ENCODE peak calls at places on chromosomes 12 and 14, in six cellular contexts. W is tibial nerve, X is upper lobe of right lung, I is fibroblast of lung, N is IMR-90, Q is ascending aorta. C is an unnamed sample.

GRCh38 chr12:124636138-124636968 is 68.9 kb upstream of the NCOR2 start:
- DNase-seq in X (no peak), W (no peak), I (peak), N (peak), Q (no peak), C (no peak)

GRCh38 chr12:94604299-94604698 is 46.1 kb downstream of the TMCC3 start:
- DNase-seq in N (no peak), X (no peak), W (no peak), Q (no peak), I (no peak), C (no peak)

GRCh38 chr14:104293851-104294627 is 155.7 kb downstream of the KIF26A start:
- DNase-seq in N (no peak), I (no peak), Q (no peak), X (peak), W (no peak), C (no peak)

GRCh38 chr14:51566831-51567582 is 84.7 kb upstream of the FRMD6 start:
- DNase-seq in Q (no peak), X (no peak), I (no peak), W (no peak), N (no peak), C (no peak)

GRCh38 chr12:130463259-130463658 is 125.6 kb downstream of the PIWIL1 start:
- DNase-seq in W (no peak), I (no peak), X (no peak), Q (no peak), N (no peak), C (no peak)

GRCh38 chr12:69284131-69284530 is 44.8 kb downstream of the CPSF6 start:
- DNase-seq in I (peak), Q (peak), W (peak), N (peak), X (peak), C (peak)

GRCh38 chr12:120181991-120182631 is 12.4 kb downstream of the GCN1 start:
- DNase-seq in N (peak), X (no peak), Q (no peak), W (no peak), I (peak), C (no peak)

GRCh38 chr12:43912851-43913250 is 77.0 kb downstream of the TMEM117 start:
- DNase-seq in X (no peak), W (no peak), Q (no peak), N (no peak), I (no peak), C (no peak)

GRCh38 chr14:103391048-103391447 is 5.8 kb downstream of the MARK3 start:
- DNase-seq in W (peak), Q (no peak), X (no peak), N (peak), I (peak), C (no peak)

GRCh38 chr12:13602217-13602616 is 379.2 kb downstream of the GRIN2B start:
- DNase-seq in I (no peak), N (no peak), Q (no peak), W (no peak), X (no peak), C (no peak)

GRCh38 chr14:80608563-80608962 is 333.0 kb downstream of the CEP128 start:
- DNase-seq in Q (no peak), N (no peak), W (no peak), I (no peak), X (no peak), C (no peak)

GRCh38 chr12:19575307-19576243 is 136.3 kb downstream of the AEBP2 start:
- DNase-seq in Q (no peak), X (no peak), W (peak), I (peak), N (peak), C (no peak)

GRCh38 chr14:47276931-47277330 is 398.5 kb downstream of the MDGA2 start:
- DNase-seq in I (no peak), Q (no peak), W (no peak), N (no peak), X (no peak), C (no peak)

GRCh38 chr14:64938972-64939816 is 3.4 kb downstream of the GPX2 start:
- DNase-seq in N (no peak), X (no peak), W (no peak), Q (no peak), I (no peak), C (no peak)

GRCh38 chr14:86646688-86647687 is 1117.0 kb downstream of the FLRT2 start:
- DNase-seq in I (peak), W (no peak), X (no peak), Q (no peak), N (peak), C (no peak)

GRCh38 chr12:105267711-105268110 is 31.7 kb upstream of the APPL2 start:
- DNase-seq in N (peak), Q (no peak), I (no peak), X (no peak), W (no peak), C (no peak)

GRCh38 chr12:27142102-27142721 is 59.8 kb upstream of the C12orf71 start:
- DNase-seq in Q (peak), N (peak), W (peak), X (no peak), I (peak), C (peak)

GRCh38 chr12:58915634-58916033 is 4.7 kb downstream of the LRIG3 start:
- DNase-seq in Q (no peak), N (peak), W (no peak), I (peak), X (no peak), C (no peak)

GRCh38 chr14:99260116-99260515 is 11.9 kb downstream of the BCL11B start:
- DNase-seq in W (no peak), Q (no peak), N (no peak), I (no peak), X (no peak), C (no peak)

GRCh38 chr12:52181757-52182156 is 10.1 kb downstream of the KRT80 start:
- DNase-seq in Q (no peak), W (no peak), X (no peak), I (peak), N (peak), C (no peak)

GRCh38 chr14:34235635-34236300 is 226.3 kb downstream of the SPTSSA start:
- DNase-seq in W (no peak), I (no peak), N (peak), Q (no peak), X (no peak), C (no peak)

GRCh38 chr14:75069811-75070145 is 337 bp downstream of the ZC2HC1C start:
- DNase-seq in Q (no peak), I (no peak), W (peak), X (no peak), N (no peak), C (no peak)
- H3K4me3 ChIP-seq in Q (peak), I (peak), W (peak), X (peak), N (peak), C (peak)

DNA sequence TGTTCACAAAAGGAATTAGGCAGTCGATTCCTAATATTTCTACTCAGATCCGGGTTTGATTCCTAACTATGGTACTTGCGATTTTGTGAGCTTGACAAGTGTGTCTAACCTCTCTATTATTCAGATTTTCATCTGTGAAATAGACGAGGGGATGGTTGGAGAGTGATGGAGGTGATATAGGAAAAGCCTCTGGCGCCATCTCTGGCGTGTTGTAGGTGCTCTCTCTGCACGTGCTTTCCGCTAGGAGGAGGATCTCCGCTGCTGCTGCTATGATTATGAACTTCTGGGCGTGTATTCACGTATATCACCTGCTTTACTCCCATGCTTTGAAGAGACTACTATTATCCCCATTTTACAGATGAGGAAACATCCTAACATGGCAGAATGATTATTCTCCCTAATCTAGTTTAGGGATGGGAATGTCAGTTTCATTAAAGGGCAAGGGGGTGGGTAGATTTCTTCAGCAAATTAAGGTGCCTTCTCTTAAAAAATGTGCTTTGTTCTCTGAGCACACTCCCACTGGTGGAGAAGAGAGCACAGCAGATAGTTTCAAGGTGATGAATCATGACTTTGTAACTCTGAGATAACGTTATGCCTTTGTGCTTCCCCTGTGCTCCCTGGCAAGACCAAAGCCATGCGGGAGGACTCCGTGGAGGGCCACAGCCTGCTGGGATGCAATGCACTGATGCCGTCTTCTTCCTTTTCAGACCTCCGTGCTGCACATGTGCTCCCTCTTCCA is 97.1 kb downstream of the PRIMA1 start:
- DNase-seq in I (no peak), Q (no peak), X (no peak), W (no peak), N (no peak), C (no peak)
- TF ChIP-seq CTCF in I (no peak), Q (no peak), X (no peak), W (no peak), N (no peak), C (no peak)

DNA sequence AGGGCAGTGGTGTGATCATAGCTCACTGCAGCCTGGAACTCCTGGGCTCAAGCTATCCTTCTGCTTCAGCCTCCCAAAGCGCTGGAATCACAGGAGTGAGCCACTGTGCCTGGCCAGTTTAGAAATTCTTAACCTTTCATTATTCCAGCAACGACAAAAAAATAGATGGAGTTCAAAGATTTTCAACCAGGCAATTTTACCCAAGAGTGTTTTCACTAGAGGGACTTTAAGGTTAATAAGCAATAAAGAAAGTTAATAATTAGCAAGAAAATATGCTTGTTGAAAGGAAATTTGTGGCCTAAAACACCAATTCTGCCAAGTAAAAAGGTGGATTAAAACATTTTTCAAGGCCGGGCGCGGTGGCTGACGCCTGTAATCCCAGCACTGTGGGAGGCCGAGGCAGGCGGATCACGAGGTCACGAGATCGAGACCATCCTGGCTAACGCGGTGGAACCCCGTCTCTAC is 14.8 kb downstream of the CDKL1 start:
- DNase-seq in Q (no peak), N (no peak), X (no peak), I (no peak), W (no peak), C (no peak)
- H3K27ac ChIP-seq in Q (no peak), N (no peak), X (no peak), I (no peak), W (no peak), C (no peak)

DNA sequence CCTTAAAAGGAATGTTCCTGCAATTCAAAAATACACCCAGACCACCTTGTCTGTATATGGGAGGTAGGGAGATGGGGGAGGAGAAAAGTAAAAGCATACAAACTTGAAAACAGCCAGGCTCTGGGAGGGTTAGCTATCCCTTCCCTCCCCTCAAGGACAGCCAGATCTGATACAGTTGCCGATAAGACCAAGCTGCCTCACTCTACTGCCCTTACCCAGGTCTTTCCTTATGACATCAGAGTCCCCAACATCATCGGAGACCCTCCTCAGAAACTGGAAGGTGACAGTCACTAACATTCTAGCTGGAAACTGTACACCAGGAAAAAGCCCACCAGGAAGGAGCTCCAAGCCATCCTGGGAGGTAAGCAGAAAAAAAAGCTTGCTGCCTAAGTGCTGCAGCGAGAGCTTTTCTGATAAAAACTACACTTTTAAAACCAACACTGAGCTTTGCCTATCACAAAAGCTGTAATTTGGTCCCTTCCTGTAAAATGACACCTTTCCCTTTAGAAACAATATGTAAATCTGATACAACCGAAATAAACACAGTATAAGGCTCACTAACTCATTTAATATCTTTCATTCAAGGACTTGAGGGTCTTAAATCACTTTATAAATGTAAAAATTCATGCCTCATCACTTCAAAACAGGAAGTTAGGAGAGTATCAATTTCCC is 20.5 kb upstream of the PLEKHH1 start:
- DNase-seq in Q (no peak), I (no peak), X (no peak), N (no peak), W (no peak), C (no peak)
- H3K4me3 ChIP-seq in Q (no peak), I (no peak), X (no peak), N (no peak), W (no peak), C (no peak)

DNA sequence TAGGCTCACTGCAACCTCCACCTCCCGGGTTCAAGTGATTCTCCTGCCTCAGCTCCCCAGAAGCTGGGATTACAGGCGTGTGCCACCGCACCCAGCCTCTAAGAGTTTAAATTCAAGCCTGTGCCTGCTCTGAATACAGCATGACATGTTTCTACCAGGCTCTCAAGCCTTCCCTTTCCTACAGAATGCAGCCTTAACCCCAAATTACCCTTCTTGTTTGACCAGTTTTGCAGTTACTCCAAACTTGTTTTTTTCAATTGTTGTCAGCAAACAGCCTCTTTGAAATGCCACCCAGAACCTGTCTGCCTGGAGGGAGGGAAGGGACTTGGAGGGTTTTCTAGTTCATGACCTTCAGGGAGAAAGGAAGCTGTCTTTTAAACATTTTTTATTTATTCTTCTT is 15.4 kb downstream of the GLTP start:
- DNase-seq in I (no peak), W (no peak), N (no peak), X (no peak), Q (no peak), C (no peak)
- TF ChIP-seq CTCF in I (no peak), W (no peak), N (no peak), X (no peak), Q (no peak), C (no peak)

C was measured in thoracic aorta.